ENCODE peak calls at places on chromosome 15, in four cellular contexts. J is neuronal stem cell, Y is H1, E is mesenchymal stem cell. S is an unnamed sample. For H3K79me1, the result is how much of the 10 kb centered on the place peaks cover.

GRCh38 chr15:38530113-38530512 is 34.5 kb downstream of the RASGRP1 start:
- DNase-seq in Y (no peak), J (no peak), E (no peak), S (no peak)

GRCh38 chr15:49675051-49675450 is 54.2 kb downstream of the DTWD1 start:
- DNase-seq in J (no peak), E (peak), Y (no peak), S (peak)

GRCh38 chr15:34847598-34847997 is 52.2 kb upstream of the ACTC1 start:
- DNase-seq in J (no peak), E (peak), Y (no peak), S (no peak)

GRCh38 chr15:28995193-28995592 is 109.4 kb downstream of the APBA2 start:
- DNase-seq in J (no peak), E (no peak), Y (no peak), S (no peak)

GRCh38 chr15:77059761-77060345 is 11.1 kb downstream of the TSPAN3 start:
- DNase-seq in Y (no peak), E (no peak), J (no peak), S (no peak)

GRCh38 chr15:39232512-39232911 is 348.4 kb upstream of the THBS1 start:
- DNase-seq in E (peak), Y (no peak), J (no peak), S (peak)

GRCh38 chr15:47404877-47405276 is 312.4 kb upstream of the SEMA6D start:
- DNase-seq in Y (no peak), E (no peak), J (no peak), S (peak)

GRCh38 chr15:88022711-88023110 is 233.8 kb downstream of the NTRK3 start:
- DNase-seq in Y (no peak), J (no peak), E (no peak), S (no peak)

GRCh38 chr15:58110999-58111717 is 27.0 kb upstream of the AQP9 start:
- DNase-seq in J (no peak), Y (no peak), E (no peak), S (peak)

GRCh38 chr15:60179786-60180391 is 175.8 kb downstream of the FOXB1 start:
- DNase-seq in E (peak), Y (no peak), J (peak), S (peak)

GRCh38 chr15:92810418-92811138 is 89.5 kb upstream of the CHD2 start:
- DNase-seq in Y (no peak), J (no peak), E (peak), S (peak)

GRCh38 chr15:56232058-56232457 is 11.6 kb downstream of the RFX7 start:
- DNase-seq in J (no peak), Y (no peak), E (no peak), S (peak)

GRCh38 chr15:95291878-95292472 is 1038.5 kb upstream of the NR2F2 start:
- DNase-seq in E (no peak), J (peak), Y (no peak), S (peak)

GRCh38 chr15:75171408-75171807 is 30.3 kb upstream of the C15orf39 start:
- DNase-seq in J (no peak), Y (no peak), E (peak), S (no peak)

GRCh38 chr15:42692997-42693396 is 43.9 kb downstream of the CDAN1 start:
- DNase-seq in J (no peak), Y (no peak), E (no peak), S (no peak)

GRCh38 chr15:40891810-40892448 is 2.3 kb upstream of the VPS18 start:
- DNase-seq in Y (no peak), J (no peak), E (peak), S (peak)

GRCh38 chr15:20357139-20358065 is 184.2 kb downstream of the GOLGA6L6 start:
- DNase-seq in E (no peak), J (no peak), Y (no peak), S (no peak)

GRCh38 chr15:95129589-95129988 is 898.2 kb downstream of the MCTP2 start:
- DNase-seq in J (no peak), E (peak), Y (no peak), S (no peak)

GRCh38 chr15:96412919-96413231 is 82.4 kb downstream of the NR2F2 start:
- DNase-seq in Y (no peak), J (no peak), E (no peak), S (no peak)

GRCh38 chr15:53512029-53512428 is 247.4 kb downstream of the WDR72 start:
- DNase-seq in J (no peak), Y (no peak), E (no peak), S (peak)

GRCh38 chr15:54082836-54083492 is 104.7 kb downstream of the UNC13C start:
- DNase-seq in E (no peak), Y (peak), J (peak), S (peak)

GRCh38 chr15:52428297-52428696 is 100.4 kb downstream of the MYO5A start:
- DNase-seq in J (no peak), E (no peak), Y (no peak), S (no peak)

GRCh38 chr15:64749999-64750657 is 25.3 kb downstream of the RBPMS2 start:
- DNase-seq in J (peak), E (peak), Y (no peak), S (peak)

GRCh38 chr15:31452595-31453557 is 126.2 kb downstream of the KLF13 start:
- DNase-seq in Y (no peak), E (no peak), J (no peak), S (no peak)

GRCh38 chr15:74403981-74404563 is 29.7 kb downstream of the SEMA7A start:
- DNase-seq in J (no peak), E (no peak), Y (no peak), S (no peak)

GRCh38 chr15:70690491-70691281 is 72.7 kb downstream of the UACA start:
- DNase-seq in Y (no peak), J (no peak), E (no peak), S (no peak)

GRCh38 chr15:63041402-63041977 is 1.1 kb upstream of the TPM1 start:
- DNase-seq in E (no peak), Y (no peak), J (no peak), S (peak)

GRCh38 chr15:63039811-63040210 is 2.7 kb upstream of the TPM1 start:
- DNase-seq in Y (no peak), E (no peak), J (no peak), S (no peak)

GRCh38 chr15:63040954-63041353 is 1.6 kb upstream of the TPM1 start:
- DNase-seq in E (no peak), Y (no peak), J (no peak), S (no peak)

GRCh38 chr15:63038926-63039673 is 3.4 kb upstream of the TPM1 start:
- DNase-seq in E (peak), J (no peak), Y (no peak), S (no peak)

GRCh38 chr15:63040509-63040908 is 2.0 kb upstream of the TPM1 start:
- DNase-seq in Y (no peak), E (no peak), J (no peak), S (peak)
- H3K79me1 ChIP-seq in Y (under half), E (under half), J (under half), S (under half)

GRCh38 chr15:68783226-68784054 is 37.3 kb downstream of the ANP32A start:
- DNase-seq in J (no peak), E (peak), Y (peak), S (peak)
- H3K9ac ChIP-seq in J (no peak), E (no peak), Y (no peak), S (no peak)

GRCh38 chr15:66743204-66743603 is 41.2 kb downstream of the SMAD6 start:
- DNase-seq in J (no peak), E (no peak), Y (no peak), S (no peak)
- H3K79me1 ChIP-seq in J (under half), E (under half), Y (under half), S (under half)

GRCh38 chr15:91530951-91531582 is 322.4 kb upstream of the SLCO3A1 start:
- DNase-seq in J (no peak), Y (no peak), E (no peak), S (no peak)

GRCh38 chr15:91535856-91536500 is 317.5 kb upstream of the SLCO3A1 start:
- DNase-seq in E (no peak), J (no peak), Y (peak), S (no peak)

GRCh38 chr15:91530279-91530678 is 323.2 kb upstream of the SLCO3A1 start:
- DNase-seq in Y (no peak), J (no peak), E (no peak), S (no peak)

GRCh38 chr15:91537868-91538267 is 315.6 kb upstream of the SLCO3A1 start:
- DNase-seq in E (no peak), Y (no peak), J (no peak), S (no peak)

DNA sequence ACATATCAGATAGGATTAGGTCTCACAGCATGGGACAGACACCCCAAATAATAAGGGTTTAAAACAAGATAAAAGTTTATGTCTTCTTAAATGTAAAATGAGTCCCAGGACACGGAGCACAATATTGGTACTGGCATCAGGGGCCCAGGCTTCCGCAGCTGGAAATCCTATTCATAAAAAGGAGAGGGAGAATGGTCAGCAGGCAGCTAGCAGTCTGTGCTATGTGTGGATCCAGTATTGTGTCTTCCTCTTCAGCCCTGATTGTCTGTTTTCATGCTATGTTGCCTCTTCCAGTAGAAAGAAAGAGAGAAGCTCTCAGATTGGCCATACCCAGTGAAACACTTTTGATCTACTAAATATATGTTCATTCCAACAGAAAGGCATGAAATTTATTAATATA is 319.3 kb upstream of the SLCO3A1 start:
- DNase-seq in J (no peak), Y (no peak), E (no peak), S (no peak)
- H3K9ac ChIP-seq in J (no peak), Y (no peak), E (no peak), S (no peak)

GRCh38 chr15:62900071-62900812 is 142.3 kb upstream of the TPM1 start:
- DNase-seq in Y (no peak), E (peak), J (no peak), S (no peak)
- H3K79me1 ChIP-seq in Y (under half), E (under half), J (under half), S (under half)

DNA sequence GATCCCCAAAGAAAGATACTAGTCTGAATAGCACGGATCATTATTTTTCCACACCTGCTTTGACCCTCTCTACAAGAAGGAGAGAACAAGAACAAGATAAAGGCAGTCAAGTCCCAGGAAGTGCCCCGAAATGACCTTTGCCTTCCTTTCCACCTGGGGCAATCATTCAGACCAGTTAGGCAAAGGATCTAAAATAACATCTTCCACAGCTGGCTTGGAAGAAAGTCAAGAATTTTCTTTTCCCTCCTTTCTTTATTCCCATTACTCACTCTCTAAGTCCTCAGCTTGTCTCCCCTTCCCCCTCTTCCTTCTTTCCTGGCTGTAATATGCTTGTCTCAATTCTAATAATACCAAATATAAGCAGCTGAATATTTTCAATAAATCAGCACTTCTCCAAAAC is 62.6 kb downstream of the FMN1 start:
- DNase-seq in Y (no peak), E (no peak), J (no peak), S (no peak)
- H3K9ac ChIP-seq in Y (no peak), E (peak), J (no peak), S (no peak)

GRCh38 chr15:85475317-85475701 is 94.9 kb downstream of the AKAP13 start:
- DNase-seq in Y (no peak), J (no peak), E (no peak), S (no peak)

GRCh38 chr15:85475711-85476110 is 95.3 kb downstream of the AKAP13 start:
- DNase-seq in J (no peak), E (no peak), Y (no peak), S (no peak)

GRCh38 chr15:85479071-85479647 is 98.8 kb downstream of the AKAP13 start:
- DNase-seq in E (peak), Y (no peak), J (no peak), S (peak)

GRCh38 chr15:85477730-85478129 is 97.3 kb downstream of the AKAP13 start:
- DNase-seq in J (no peak), Y (no peak), E (peak), S (no peak)

GRCh38 chr15:85477061-85477460 is 96.7 kb downstream of the AKAP13 start:
- DNase-seq in Y (no peak), J (no peak), E (no peak), S (no peak)
- H3K79me1 ChIP-seq in Y (under half), J (under half), E (under half), S (under half)

GRCh38 chr15:33059184-33059583 is 135.3 kb downstream of the FMN1 start:
- DNase-seq in J (no peak), Y (no peak), E (no peak), S (no peak)
- H3K9ac ChIP-seq in J (no peak), Y (no peak), E (no peak), S (no peak)

GRCh38 chr15:98794754-98795153 is 146.4 kb downstream of the IGF1R start:
- DNase-seq in Y (no peak), J (no peak), E (peak), S (peak)

GRCh38 chr15:98798375-98798893 is 150.1 kb downstream of the IGF1R start:
- DNase-seq in J (no peak), Y (no peak), E (no peak), S (no peak)

GRCh38 chr15:98795980-98796379 is 147.6 kb downstream of the IGF1R start:
- DNase-seq in E (no peak), J (no peak), Y (no peak), S (no peak)

GRCh38 chr15:98794211-98794610 is 145.9 kb downstream of the IGF1R start:
- DNase-seq in Y (no peak), E (no peak), J (no peak), S (no peak)

GRCh38 chr15:98796685-98797084 is 148.3 kb downstream of the IGF1R start:
- DNase-seq in E (no peak), J (no peak), Y (no peak), S (no peak)
- H3K79me1 ChIP-seq in E (under half), J (under half), Y (under half), S (under half)

GRCh38 chr15:100687532-100688215 is 85.3 kb downstream of the ASB7 start:
- DNase-seq in Y (no peak), E (peak), J (no peak), S (no peak)
- H3K9ac ChIP-seq in Y (no peak), E (peak), J (no peak), S (no peak)